ENCODE peak calls at places on chromosomes 7 and 10, in six cellular contexts. K is NCI-H1092 treated with DMSO at 0.1 percent for 48 hours; L is ecto neural progenitor cell; D is left ventricle myocardium inferior; W is stimulated activated CD4-positive, alpha-beta T cell treated with anti-CD3 and anti-CD28 coated beads, Interleukin-12 subunit alpha, Interleukin-12 subunit beta, amount 100 ng/mL, for 4 hours; A is endothelial cell. G is an unnamed sample.

GRCh38 chr7:73707045-73707631 is 12.3 kb downstream of the STX1A start:
- DNase-seq in A (no peak), D (peak), L (peak), K (peak), W (no peak), G (no peak)

GRCh38 chr10:49284356-49284755 is 14.6 kb upstream of the C10orf71 start:
- DNase-seq in W (no peak), A (no peak), K (no peak), D (no peak), L (peak), G (no peak)

GRCh38 chr10:92045641-92046106 is 122.1 kb downstream of the BTAF1 start:
- DNase-seq in K (no peak), W (no peak), L (peak), A (peak), D (no peak), G (no peak)

GRCh38 chr10:1243486-1244182 is 187.4 kb downstream of the WDR37 start:
- DNase-seq in W (no peak), A (peak), K (no peak), L (peak), D (no peak), G (peak)

GRCh38 chr7:43439631-43440401 is 143.1 kb upstream of the STK17A start:
- DNase-seq in W (peak), L (peak), A (peak), D (no peak), K (peak), G (no peak)

GRCh38 chr10:21260060-21260792 is 265.3 kb downstream of the SKIDA1 start:
- DNase-seq in A (no peak), L (no peak), K (no peak), W (no peak), D (peak), G (no peak)

GRCh38 chr10:125014984-125015944 is 73.3 kb downstream of the ZRANB1 start:
- DNase-seq in A (no peak), D (peak), W (no peak), K (no peak), L (no peak), G (no peak)

GRCh38 chr10:48670978-48671913 is 13.4 kb upstream of the WDFY4 start:
- DNase-seq in W (no peak), K (no peak), L (peak), A (no peak), D (no peak), G (no peak)

GRCh38 chr7:33794959-33795358 is 110.4 kb upstream of the BMPER start:
- DNase-seq in D (no peak), W (no peak), K (no peak), A (no peak), L (no peak), G (no peak)

GRCh38 chr10:86756511-86757109 is at the start of gene BMPR1A:
- DNase-seq in D (peak), K (no peak), L (peak), W (no peak), A (no peak), G (peak)

GRCh38 chr10:49395741-49396665 is at the start of gene DRGX:
- DNase-seq in D (no peak), W (no peak), A (no peak), L (no peak), K (no peak), G (peak)

GRCh38 chr7:143305423-143306070 is 10.4 kb upstream of the CLCN1 start:
- DNase-seq in K (peak), A (peak), D (peak), L (peak), W (peak), G (no peak)

GRCh38 chr10:17980796-17981195 is 29.1 kb downstream of the SLC39A12 start:
- DNase-seq in D (no peak), L (no peak), K (no peak), A (no peak), W (no peak), G (no peak)

GRCh38 chr7:14483663-14484062 is 418.9 kb downstream of the DGKB start:
- DNase-seq in D (no peak), W (no peak), A (no peak), L (no peak), K (no peak), G (no peak)

GRCh38 chr10:94125856-94126255 is 132.1 kb downstream of the PLCE1 start:
- DNase-seq in D (no peak), L (no peak), W (no peak), K (no peak), A (no peak), G (no peak)

GRCh38 chr10:122018951-122019413 is 30.0 kb downstream of the TACC2 start:
- DNase-seq in K (no peak), A (no peak), L (no peak), W (no peak), D (no peak), G (no peak)

GRCh38 chr7:14233026-14233897 is 243.8 kb upstream of the ETV1 start:
- DNase-seq in A (no peak), L (no peak), D (no peak), W (no peak), K (no peak), G (no peak)

GRCh38 chr7:111238891-111239290 is 148.0 kb downstream of the LRRN3 start:
- DNase-seq in D (no peak), A (no peak), L (no peak), W (no peak), K (no peak), G (no peak)